ENCODE peak calls at places on chromosomes 5 and 9, in nine cellular contexts. O is stomach, K is GM06990, Z is ovary, Q is vagina, I is endodermal cell, M is choroid plexus epithelial cell, B is fibroblast of the aortic adventitia, S is cardiac muscle cell. C is an unnamed sample.

GRCh38 chr5:142853682-142854081 is 83.5 kb downstream of the ARHGAP26 start:
- DNase-seq in O (no peak), S (no peak), Z (no peak), Q (no peak), B (no peak), M (no peak), I (no peak), K (no peak), C (no peak)

GRCh38 chr5:81212211-81212687 is 20.9 kb upstream of the CKMT2 start:
- DNase-seq in B (no peak), M (no peak), O (peak; percentile 61), Q (no peak), K (peak; percentile 60), I (no peak), Z (no peak), S (no peak), C (peak; percentile 41)

GRCh38 chr9:72428329-72428728 is 63.3 kb upstream of the ZFAND5 start:
- DNase-seq in Q (no peak), B (peak; percentile 98), S (peak; percentile 84), I (no peak), O (no peak), M (peak; percentile 23), Z (no peak), K (no peak), C (no peak)

GRCh38 chr5:150065346-150065745 is 21.0 kb downstream of the CSF1R start:
- DNase-seq in K (no peak), O (no peak), M (peak; percentile 38), Q (no peak), B (peak; percentile 17), I (peak; percentile 61), Z (no peak), S (peak; percentile 25), C (no peak)

GRCh38 chr5:1413611-1414241 is 31.5 kb downstream of the SLC6A3 start:
- DNase-seq in Z (no peak), K (no peak), B (no peak), M (no peak), Q (no peak), S (no peak), I (no peak), O (no peak), C (no peak)

GRCh38 chr5:24986326-24986725 is 341.5 kb upstream of the CDH10 start:
- DNase-seq in Z (no peak), M (no peak), I (no peak), O (no peak), Q (no peak), B (no peak), S (no peak), K (no peak), C (no peak)

GRCh38 chr9:117028103-117028858 is 341.2 kb downstream of the TRIM32 start:
- DNase-seq in I (peak; percentile 57), K (no peak), Z (no peak), S (no peak), M (peak; percentile 2), O (no peak), Q (no peak), B (no peak), C (no peak)

GRCh38 chr9:115593587-115594091 is 475.7 kb upstream of the TNC start:
- DNase-seq in K (no peak), O (no peak), S (peak; percentile 68), I (peak; percentile 63), B (peak; percentile 83), M (peak; percentile 79), Q (no peak), Z (no peak), C (peak; percentile 43)

GRCh38 chr5:109739741-109740140 is 50.0 kb downstream of the MAN2A1 start:
- DNase-seq in Q (no peak), Z (no peak), O (no peak), B (peak; percentile 33), M (peak; percentile 63), K (no peak), I (peak; percentile 76), S (peak; percentile 18), C (no peak)

GRCh38 chr5:6633469-6634326 is 458 bp downstream of the SRD5A1 start:
- DNase-seq in K (no peak), B (peak; percentile 20), O (no peak), M (peak; percentile 35), I (peak; percentile 83), Z (no peak), Q (no peak), S (peak; percentile 16), C (peak; percentile 20)

GRCh38 chr5:78133423-78133822 is 161.1 kb downstream of the AP3B1 start:
- DNase-seq in M (no peak), Z (no peak), B (no peak), K (no peak), Q (no peak), O (no peak), I (no peak), S (no peak), C (no peak)

GRCh38 chr5:78129632-78130031 is 164.9 kb downstream of the AP3B1 start:
- DNase-seq in K (no peak), B (no peak), Z (no peak), Q (no peak), O (no peak), M (no peak), S (no peak), I (no peak), C (no peak)

GRCh38 chr5:78132507-78132906 is 162.0 kb downstream of the AP3B1 start:
- DNase-seq in S (no peak), Q (no peak), K (no peak), O (no peak), I (no peak), Z (no peak), M (no peak), B (no peak), C (no peak)

GRCh38 chr5:78127875-78128274 is 166.6 kb downstream of the AP3B1 start:
- DNase-seq in K (no peak), M (no peak), Z (no peak), B (no peak), Q (no peak), I (peak; percentile 71), O (no peak), S (no peak), C (no peak)
- TF ChIP-seq CTCF in K (peak; percentile 21), M (peak; percentile 46), Z (no peak), B (peak; percentile 13), Q (no peak), I (peak; percentile 79), O (no peak), S (no peak), C (no peak)

DNA sequence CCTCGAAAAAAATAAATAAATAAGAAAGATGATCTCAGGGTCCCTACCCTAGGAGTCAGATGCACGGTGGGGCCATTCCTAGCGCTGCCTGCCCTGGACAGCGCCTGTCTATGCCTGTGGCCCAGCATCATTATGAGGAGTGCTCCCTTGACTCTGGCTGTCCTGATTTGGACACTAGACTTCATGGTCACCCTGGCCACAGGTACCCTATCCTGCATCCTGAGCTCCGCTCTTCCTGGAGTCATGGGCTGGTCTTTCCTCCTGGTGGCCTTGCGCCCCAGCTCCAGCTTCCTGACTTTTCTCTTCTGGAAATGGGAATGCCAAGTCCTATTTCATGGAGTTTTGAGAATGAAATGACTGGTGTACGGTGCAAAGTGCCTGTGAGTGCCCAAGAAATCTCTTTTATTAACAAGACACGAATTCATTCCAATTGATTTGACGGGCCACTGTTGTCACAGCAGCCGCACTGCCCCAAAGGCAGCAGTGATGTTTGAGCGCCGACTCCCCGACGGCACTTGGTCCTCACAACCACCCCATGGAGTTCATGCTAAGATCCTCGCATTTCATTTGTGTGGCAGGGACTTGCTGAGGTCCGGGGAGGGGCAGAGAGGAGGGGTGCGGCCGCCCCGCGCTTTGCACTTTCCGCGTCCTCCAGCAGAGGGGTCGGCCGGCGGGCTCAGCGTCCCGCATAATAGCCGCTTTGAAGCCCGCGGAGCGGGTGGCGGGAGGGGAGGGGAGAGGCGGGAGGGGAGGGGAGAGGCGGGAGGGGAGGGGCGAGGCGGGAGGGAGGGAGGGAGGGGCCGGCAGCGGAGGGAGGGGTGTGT is 453 bp upstream of the AIF1L start:
- DNase-seq in M (no peak), K (no peak), O (peak; percentile 31), Z (no peak), B (no peak), Q (no peak), I (peak; percentile 95), S (peak; percentile 19), C (peak; percentile 59)
- TF ChIP-seq CTCF in M (peak; percentile 23), K (no peak), O (no peak), Z (no peak), B (peak; percentile 36), Q (no peak), I (peak; percentile 60), S (no peak), C (no peak)

GRCh38 chr5:139273572-139274264 is 19.8 kb upstream of the MATR3 start:
- DNase-seq in I (peak; percentile 96), K (peak; percentile 95), Q (no peak), Z (peak; percentile 83), S (peak; percentile 91), B (peak; percentile 75), M (peak; percentile 89), O (peak; percentile 93), C (peak; percentile 94)
- TF ChIP-seq CTCF in I (peak; percentile 41), K (peak; percentile 1), Q (no peak), Z (no peak), S (no peak), B (peak; percentile 25), M (peak; percentile 9), O (no peak), C (no peak)

GRCh38 chr9:22054076-22054475 is 45.0 kb upstream of the CDKN2B start:
- DNase-seq in B (no peak), Z (no peak), Q (no peak), S (no peak), M (peak; percentile 81), O (no peak), I (no peak), K (no peak), C (no peak)

GRCh38 chr9:22054529-22054928 is 45.4 kb upstream of the CDKN2B start:
- DNase-seq in I (no peak), S (no peak), K (no peak), M (no peak), O (no peak), Q (no peak), Z (no peak), B (no peak), C (no peak)

GRCh38 chr9:22052376-22052945 is 43.4 kb upstream of the CDKN2B start:
- DNase-seq in Z (no peak), K (no peak), O (no peak), S (peak; percentile 91), B (peak; percentile 90), Q (no peak), M (peak; percentile 96), I (no peak), C (peak; percentile 17)

GRCh38 chr9:22055090-22055489 is 46.0 kb upstream of the CDKN2B start:
- DNase-seq in K (no peak), Z (no peak), S (no peak), B (no peak), I (no peak), M (peak; percentile 41), Q (no peak), O (no peak), C (no peak)

DNA sequence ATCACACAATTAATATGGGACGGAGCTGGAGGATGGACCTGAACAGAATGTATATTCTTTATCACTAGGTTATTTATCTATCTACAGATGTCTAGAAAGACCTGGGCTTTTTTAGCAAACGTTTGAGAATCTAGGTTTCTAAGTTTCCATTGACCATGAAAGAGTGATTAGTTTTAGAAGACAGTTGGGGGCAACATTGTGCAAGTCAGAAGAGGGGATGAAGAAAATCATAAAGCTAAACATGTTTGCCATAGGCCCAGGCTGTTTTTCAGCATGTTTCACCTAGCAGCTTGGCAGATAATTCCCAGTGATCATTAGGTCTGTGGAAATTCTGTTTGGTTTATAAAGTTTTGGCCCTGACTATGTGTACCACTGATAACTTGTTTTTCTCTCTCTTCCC is 44.1 kb upstream of the CDKN2B start:
- DNase-seq in Z (no peak), M (peak; percentile 60), O (no peak), K (no peak), S (no peak), B (peak; percentile 32), Q (no peak), I (no peak), C (no peak)
- TF ChIP-seq CTCF in Z (no peak), M (no peak), O (no peak), K (no peak), S (no peak), B (no peak), Q (no peak), I (no peak), C (no peak)